ENCODE peak calls at places on chromosome 10, in four cellular contexts. K is NCI-H1105 treated with DMSO at 0.1 percent for 48 hours; Z is stimulated activated CD8-positive, alpha-beta memory T cell treated with anti-CD3 and anti-CD28 coated beads, Interleukin-2, amount 100 ng/mL, for 1 hour; M is mesothelial cell of epicardium. O is an unnamed sample.

GRCh38 chr10:62919776-62920175 is 103.6 kb upstream of the EGR2 start:
- DNase-seq in K (no peak), Z (no peak), M (no peak), O (no peak)

GRCh38 chr10:125871341-125871740 is 9.8 kb downstream of the DHX32 start:
- DNase-seq in K (no peak), Z (no peak), M (no peak), O (no peak)

GRCh38 chr10:27659786-27660185 is 85.8 kb downstream of the MKX start:
- DNase-seq in K (no peak), Z (no peak), M (no peak), O (no peak)

GRCh38 chr10:48541144-48541795 is 63.6 kb downstream of the ARHGAP22 start:
- DNase-seq in K (no peak), Z (no peak), M (no peak), O (no peak)

GRCh38 chr10:108496131-108496530 is 1331.6 kb upstream of the SORCS1 start:
- DNase-seq in K (no peak), Z (no peak), M (no peak), O (no peak)

GRCh38 chr10:126836009-126836408 is 69.2 kb upstream of the DOCK1 start:
- DNase-seq in K (no peak), Z (no peak), M (no peak), O (no peak)

GRCh38 chr10:48369501-48369900 is 63.0 kb downstream of the MAPK8 start:
- DNase-seq in K (no peak), Z (no peak), M (no peak), O (no peak)

GRCh38 chr10:42990016-42990720 is 86.7 kb upstream of the RET start:
- DNase-seq in K (no peak), Z (no peak), M (no peak), O (no peak)

GRCh38 chr10:103481974-103482531 is 3.0 kb upstream of the CALHM3 start:
- DNase-seq in K (peak), Z (no peak), M (no peak), O (no peak)

GRCh38 chr10:115063702-115064479 is 29.3 kb upstream of the ATRNL1 start:
- DNase-seq in K (peak), Z (no peak), M (no peak), O (no peak)